ENCODE peak calls at places on chromosomes 6 and 20, in four cellular contexts. One of them, this sample, is unnamed.

GRCh38 chr6:143139239-143139784 is 78.6 kb downstream of the AIG1 start:
- DNase-seq in Calu3: no peak
- DNase-seq in GM12864: no peak
- DNase-seq in adrenal gland: no peak
- DNase-seq in this sample: no peak

GRCh38 chr6:88985901-88986300 is 22.5 kb upstream of the RNGTT start:
- DNase-seq in adrenal gland: no peak
- DNase-seq in Calu3: no peak
- DNase-seq in GM12864: no peak
- DNase-seq in this sample: no peak

GRCh38 chr6:168676552-168677317 is 235.8 kb downstream of the SMOC2 start:
- DNase-seq in Calu3: no peak
- DNase-seq in adrenal gland: no peak
- DNase-seq in GM12864: no peak
- DNase-seq in this sample: no peak

GRCh38 chr6:46509981-46510510 is 18.8 kb upstream of the RCAN2 start:
- DNase-seq in Calu3: no peak
- DNase-seq in GM12864: no peak
- DNase-seq in adrenal gland: no peak
- DNase-seq in this sample: no peak

GRCh38 chr20:35575958-35576357 is 34.1 kb downstream of the ERGIC3 start:
- DNase-seq in adrenal gland: no peak
- DNase-seq in Calu3: peak; percentile 87
- DNase-seq in GM12864: no peak
- DNase-seq in this sample: no peak

GRCh38 chr6:12296604-12297003 is 6.4 kb downstream of the EDN1 start:
- DNase-seq in adrenal gland: no peak
- DNase-seq in GM12864: no peak
- DNase-seq in Calu3: no peak
- DNase-seq in this sample: no peak

GRCh38 chr6:14681699-14682487 is 564.0 kb upstream of the JARID2 start:
- DNase-seq in GM12864: no peak
- DNase-seq in adrenal gland: no peak
- DNase-seq in Calu3: no peak
- DNase-seq in this sample: no peak

GRCh38 chr6:145749632-145750031 is 14.3 kb upstream of the EPM2A start:
- DNase-seq in GM12864: no peak
- DNase-seq in Calu3: no peak
- DNase-seq in adrenal gland: no peak
- DNase-seq in this sample: peak; percentile 18

GRCh38 chr6:102619585-102619984 is 1226.1 kb downstream of the GRIK2 start:
- DNase-seq in adrenal gland: no peak
- DNase-seq in Calu3: no peak
- DNase-seq in GM12864: no peak
- DNase-seq in this sample: no peak

GRCh38 chr6:79225718-79226117 is 8.8 kb downstream of the HMGN3 start:
- DNase-seq in adrenal gland: no peak
- DNase-seq in Calu3: no peak
- DNase-seq in GM12864: no peak
- DNase-seq in this sample: no peak

GRCh38 chr6:39086294-39086693 is 28.7 kb downstream of the SAYSD1 start:
- DNase-seq in adrenal gland: no peak
- DNase-seq in GM12864: peak; percentile 39
- DNase-seq in Calu3: no peak
- DNase-seq in this sample: peak; percentile 74

GRCh38 chr6:11139051-11139960 is 27.8 kb upstream of the ERVFRD-1 start:
- DNase-seq in GM12864: no peak
- DNase-seq in Calu3: no peak
- DNase-seq in adrenal gland: no peak
- DNase-seq in this sample: no peak

GRCh38 chr6:57262901-57263694 is 41.0 kb upstream of the RAB23 start:
- DNase-seq in Calu3: no peak
- DNase-seq in adrenal gland: no peak
- DNase-seq in GM12864: no peak
- DNase-seq in this sample: no peak

GRCh38 chr20:63202021-63202420 is 13.9 kb downstream of the YTHDF1 start:
- DNase-seq in adrenal gland: no peak
- DNase-seq in Calu3: no peak
- DNase-seq in GM12864: no peak
- DNase-seq in this sample: no peak

GRCh38 chr6:11808054-11808453 is 29.5 kb upstream of the ADTRP start:
- DNase-seq in Calu3: no peak
- DNase-seq in adrenal gland: no peak
- DNase-seq in GM12864: no peak
- DNase-seq in this sample: no peak

GRCh38 chr6:167396659-167397490 is 72.0 kb downstream of the TTLL2 start:
- DNase-seq in adrenal gland: no peak
- DNase-seq in Calu3: no peak
- DNase-seq in GM12864: no peak
- DNase-seq in this sample: no peak

GRCh38 chr6:15359335-15359862 is 113.5 kb downstream of the JARID2 start:
- DNase-seq in Calu3: no peak
- DNase-seq in GM12864: peak; percentile 64
- DNase-seq in adrenal gland: no peak
- DNase-seq in this sample: peak; percentile 49

GRCh38 chr6:2902470-2902762 is 693 bp downstream of the SERPINB9 start:
- DNase-seq in Calu3: no peak
- DNase-seq in GM12864: no peak
- DNase-seq in adrenal gland: no peak
- DNase-seq in this sample: no peak

GRCh38 chr6:79586548-79586947 is 44.6 kb upstream of the SH3BGRL2 start:
- DNase-seq in Calu3: no peak
- DNase-seq in adrenal gland: no peak
- DNase-seq in GM12864: no peak
- DNase-seq in this sample: no peak

GRCh38 chr6:116616757-116617093 is 446 bp downstream of the RSPH4A start:
- DNase-seq in Calu3: peak; percentile 34
- DNase-seq in GM12864: no peak
- DNase-seq in adrenal gland: peak; percentile 34
- DNase-seq in this sample: peak; percentile 36

GRCh38 chr6:139291813-139292619 is at the start of gene TXLNB:
- DNase-seq in GM12864: peak; percentile 85
- DNase-seq in Calu3: no peak
- DNase-seq in adrenal gland: peak; percentile 76
- DNase-seq in this sample: peak; percentile 38

GRCh38 chr20:33832113-33832853 is 21.1 kb downstream of the CHMP4B start:
- DNase-seq in GM12864: no peak
- DNase-seq in Calu3: no peak
- DNase-seq in adrenal gland: no peak
- DNase-seq in this sample: no peak

GRCh38 chr6:117687725-117688124 is 12.5 kb downstream of the NUS1 start:
- DNase-seq in GM12864: no peak
- DNase-seq in Calu3: no peak
- DNase-seq in adrenal gland: no peak
- DNase-seq in this sample: no peak

GRCh38 chr20:48210111-48211029 is 425.1 kb upstream of the SULF2 start:
- DNase-seq in adrenal gland: no peak
- DNase-seq in Calu3: no peak
- DNase-seq in GM12864: no peak
- DNase-seq in this sample: no peak

GRCh38 chr6:74936886-74937285 is 269.0 kb downstream of the COL12A1 start:
- DNase-seq in adrenal gland: no peak
- DNase-seq in Calu3: no peak
- DNase-seq in GM12864: no peak
- DNase-seq in this sample: no peak

GRCh38 chr20:57135875-57136274 is 130.6 kb downstream of the BMP7 start:
- DNase-seq in Calu3: no peak
- DNase-seq in adrenal gland: no peak
- DNase-seq in GM12864: no peak
- DNase-seq in this sample: no peak

GRCh38 chr6:37759221-37760154 is 60.0 kb upstream of the ZFAND3 start:
- DNase-seq in Calu3: no peak
- DNase-seq in GM12864: no peak
- DNase-seq in adrenal gland: no peak
- DNase-seq in this sample: no peak

GRCh38 chr6:106128981-106129761 is 43.0 kb downstream of the PRDM1 start:
- DNase-seq in adrenal gland: no peak
- DNase-seq in Calu3: peak; percentile 29
- DNase-seq in GM12864: no peak
- DNase-seq in this sample: no peak

GRCh38 chr6:4115741-4116140 is 19.6 kb downstream of the ECI2 start:
- DNase-seq in GM12864: no peak
- DNase-seq in Calu3: no peak
- DNase-seq in adrenal gland: no peak
- DNase-seq in this sample: no peak

GRCh38 chr20:58574014-58574413 is 58.8 kb upstream of the APCDD1L start:
- DNase-seq in adrenal gland: no peak
- DNase-seq in Calu3: no peak
- DNase-seq in GM12864: no peak
- DNase-seq in this sample: no peak

GRCh38 chr6:6694368-6694780 is 105.9 kb downstream of the LY86 start:
- DNase-seq in adrenal gland: no peak
- DNase-seq in GM12864: no peak
- DNase-seq in Calu3: peak; percentile 32
- DNase-seq in this sample: no peak
- TF ChIP-seq CTCF in adrenal gland: no peak
- TF ChIP-seq CTCF in GM12864: peak; percentile 13
- TF ChIP-seq CTCF in Calu3: no peak
- TF ChIP-seq CTCF in this sample: no peak

DNA sequence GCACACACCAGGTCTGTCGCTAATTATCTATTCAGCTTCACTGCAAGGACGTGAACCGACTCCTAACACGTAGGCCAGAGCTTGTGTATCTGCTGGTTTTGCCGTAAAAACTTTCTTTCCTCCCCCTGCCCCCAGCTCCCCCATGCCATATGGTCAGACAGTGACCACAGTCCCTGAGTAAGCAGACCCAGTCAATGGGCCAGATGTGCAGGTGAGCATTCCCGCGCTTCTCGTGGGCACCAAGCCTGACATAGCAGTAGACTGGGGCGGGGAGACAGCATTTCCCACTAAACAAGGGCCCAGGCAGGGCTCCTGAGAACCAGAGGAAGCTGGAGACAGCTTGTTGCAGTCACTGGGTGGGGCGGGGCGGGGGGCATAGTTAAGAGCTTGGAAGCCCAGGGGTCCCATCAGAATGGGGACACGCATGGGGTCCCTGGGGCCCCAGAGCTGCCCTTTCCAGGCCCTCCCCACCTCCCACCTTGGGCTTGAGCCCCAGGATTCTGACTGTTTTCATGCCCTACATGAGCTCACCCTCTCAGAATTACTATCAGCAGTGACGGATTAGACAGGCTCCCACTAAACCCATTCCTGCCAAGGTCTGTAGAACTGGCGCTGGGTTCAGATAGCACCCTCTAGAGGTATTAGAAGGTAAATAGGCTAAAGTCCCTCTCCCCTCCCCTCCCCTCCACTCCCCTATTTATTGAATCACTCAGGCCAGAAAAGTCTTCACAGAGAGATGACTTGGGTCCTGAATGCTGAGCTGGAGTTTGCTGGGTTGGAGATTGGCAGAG is 51.8 kb downstream of the CDH26 start:
- DNase-seq in Calu3: no peak
- DNase-seq in adrenal gland: no peak
- DNase-seq in GM12864: no peak
- DNase-seq in this sample: no peak
- TF ChIP-seq CTCF in Calu3: no peak
- TF ChIP-seq CTCF in adrenal gland: no peak
- TF ChIP-seq CTCF in GM12864: peak; percentile 48
- TF ChIP-seq CTCF in this sample: no peak

GRCh38 chr6:41426888-41427641 is 91.7 kb downstream of the NCR2 start:
- DNase-seq in adrenal gland: no peak
- DNase-seq in GM12864: no peak
- DNase-seq in Calu3: peak; percentile 10
- DNase-seq in this sample: no peak

GRCh38 chr6:41429506-41430504 is 94.4 kb downstream of the NCR2 start:
- DNase-seq in Calu3: no peak
- DNase-seq in GM12864: no peak
- DNase-seq in adrenal gland: no peak
- DNase-seq in this sample: no peak

GRCh38 chr6:41428995-41429417 is 93.6 kb downstream of the NCR2 start:
- DNase-seq in adrenal gland: peak; percentile 23
- DNase-seq in Calu3: peak; percentile 17
- DNase-seq in GM12864: no peak
- DNase-seq in this sample: no peak

GRCh38 chr6:41427642-41428401 is 92.4 kb downstream of the NCR2 start:
- DNase-seq in Calu3: peak; percentile 94
- DNase-seq in adrenal gland: no peak
- DNase-seq in GM12864: no peak
- DNase-seq in this sample: peak; percentile 58

DNA sequence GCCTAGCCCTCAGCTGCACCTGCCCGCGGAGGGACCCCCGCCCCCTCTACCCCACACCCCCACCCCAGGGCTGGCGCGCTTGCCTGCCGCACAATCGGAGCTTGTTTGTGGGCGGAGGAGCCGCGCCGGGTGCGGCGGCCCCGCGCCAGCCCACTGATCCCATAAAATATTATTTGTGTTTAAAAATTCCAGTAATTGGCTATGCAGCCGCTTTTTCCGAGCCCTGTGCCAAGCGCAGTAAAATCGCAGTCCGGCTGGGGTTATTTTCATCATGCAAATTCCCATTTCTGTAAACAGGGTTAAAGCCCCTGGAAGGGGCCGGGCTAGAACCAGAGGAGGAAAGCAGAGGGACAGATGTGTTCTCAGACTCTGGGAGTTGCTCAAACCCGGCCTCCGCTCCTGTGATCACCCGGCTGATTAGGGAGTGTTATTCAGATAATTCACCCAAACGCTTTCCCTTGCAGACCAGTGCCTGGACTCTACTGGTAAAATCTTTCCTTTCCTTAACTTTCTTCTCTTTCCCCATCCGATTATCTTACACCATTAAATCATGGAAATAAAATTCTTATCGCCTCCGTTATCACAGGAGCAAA is 93.1 kb downstream of the NCR2 start:
- DNase-seq in GM12864: no peak
- DNase-seq in Calu3: no peak
- DNase-seq in adrenal gland: peak; percentile 26
- DNase-seq in this sample: no peak
- TF ChIP-seq CTCF in GM12864: no peak
- TF ChIP-seq CTCF in Calu3: no peak
- TF ChIP-seq CTCF in adrenal gland: no peak
- TF ChIP-seq CTCF in this sample: no peak

GRCh38 chr6:83514877-83515466 is 2.6 kb downstream of the PRSS35 start:
- DNase-seq in Calu3: peak; percentile 56
- DNase-seq in GM12864: peak; percentile 27
- DNase-seq in adrenal gland: peak; percentile 56
- DNase-seq in this sample: peak; percentile 59
- TF ChIP-seq CTCF in Calu3: peak; percentile 83
- TF ChIP-seq CTCF in GM12864: peak; percentile 78
- TF ChIP-seq CTCF in adrenal gland: peak; percentile 86
- TF ChIP-seq CTCF in this sample: peak; percentile 66

DNA sequence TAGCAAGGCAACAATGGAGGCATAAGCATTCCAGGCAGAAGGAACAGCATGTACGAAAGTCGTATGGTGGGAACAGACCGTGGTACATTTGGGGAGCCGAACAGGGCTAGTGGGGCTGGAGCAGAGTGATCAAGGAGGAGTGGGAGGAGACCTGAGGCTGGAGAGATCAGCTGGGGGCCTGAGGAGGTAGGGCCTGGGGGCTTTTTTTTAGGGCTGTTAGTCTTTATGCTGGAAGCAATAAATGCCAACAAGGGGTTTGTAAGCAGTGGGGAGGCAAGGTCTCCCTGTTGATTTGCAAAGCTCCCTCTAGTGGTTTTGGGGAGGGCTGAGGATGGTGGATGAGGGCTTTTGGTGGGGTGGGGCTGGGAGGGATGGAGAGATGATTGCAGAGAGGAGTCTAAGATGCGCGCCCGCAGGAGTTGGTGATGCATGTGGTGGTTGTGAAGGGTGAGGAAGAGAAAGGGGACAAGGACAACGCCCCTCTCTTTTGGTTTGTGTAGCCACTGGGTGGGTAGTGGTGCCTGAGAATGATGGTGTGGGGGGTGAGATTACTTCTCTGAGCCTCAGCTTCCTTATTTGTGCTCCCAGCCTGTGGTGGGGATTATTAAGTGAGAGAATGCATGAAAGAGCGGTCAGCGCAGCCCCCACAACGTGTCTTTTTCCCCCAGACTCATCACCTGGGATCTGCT is 74.1 kb upstream of the TOX2 start:
- DNase-seq in Calu3: peak; percentile 42
- DNase-seq in adrenal gland: no peak
- DNase-seq in GM12864: peak; percentile 39
- DNase-seq in this sample: peak; percentile 80
- TF ChIP-seq CTCF in Calu3: peak; percentile 67
- TF ChIP-seq CTCF in adrenal gland: no peak
- TF ChIP-seq CTCF in GM12864: peak; percentile 70
- TF ChIP-seq CTCF in this sample: peak; percentile 28

This sample was measured in GM13976.